ENCODE peak calls at places on chromosomes 7 and 10, in seven cellular contexts. One of them, this sample, is unnamed. For H3K27me3 and H3K4me1, the result is how much of the 10 kb centered on the place peaks cover.

GRCh38 chr7:55179897-55180682 is 161.3 kb downstream of the EGFR start:
- DNase-seq in uterus: no peak
- DNase-seq in ovary: no peak
- DNase-seq in GM12878: no peak
- DNase-seq in heart left ventricle: no peak
- DNase-seq in stomach: no peak
- DNase-seq in transverse colon: no peak
- DNase-seq in this sample: no peak

GRCh38 chr10:63671317-63671937 is 150.2 kb downstream of the REEP3 start:
- DNase-seq in uterus: no peak
- DNase-seq in ovary: no peak
- DNase-seq in GM12878: no peak
- DNase-seq in heart left ventricle: no peak
- DNase-seq in stomach: no peak
- DNase-seq in transverse colon: no peak
- DNase-seq in this sample: no peak

GRCh38 chr10:74586088-74586585 is 240.3 kb upstream of the KAT6B start:
- DNase-seq in uterus: peak
- DNase-seq in ovary: no peak
- DNase-seq in GM12878: peak
- DNase-seq in heart left ventricle: no peak
- DNase-seq in stomach: no peak
- DNase-seq in transverse colon: no peak
- DNase-seq in this sample: peak

GRCh38 chr7:29574659-29575058 is 11.0 kb downstream of the PRR15 start:
- DNase-seq in uterus: no peak
- DNase-seq in ovary: no peak
- DNase-seq in GM12878: no peak
- DNase-seq in heart left ventricle: no peak
- DNase-seq in stomach: no peak
- DNase-seq in transverse colon: no peak
- DNase-seq in this sample: no peak

GRCh38 chr10:31972519-31973041 is 43.9 kb upstream of the ARHGAP12 start:
- DNase-seq in uterus: no peak
- DNase-seq in ovary: no peak
- DNase-seq in GM12878: no peak
- DNase-seq in heart left ventricle: no peak
- DNase-seq in stomach: no peak
- DNase-seq in transverse colon: no peak
- DNase-seq in this sample: no peak

GRCh38 chr7:116432517-116432916 is 67.0 kb upstream of the CAV2 start:
- DNase-seq in uterus: no peak
- DNase-seq in ovary: no peak
- DNase-seq in GM12878: no peak
- DNase-seq in heart left ventricle: no peak
- DNase-seq in stomach: no peak
- DNase-seq in transverse colon: no peak
- DNase-seq in this sample: no peak

GRCh38 chr7:35437619-35438275 is 183.8 kb upstream of the TBX20 start:
- DNase-seq in uterus: no peak
- DNase-seq in ovary: no peak
- DNase-seq in GM12878: no peak
- DNase-seq in heart left ventricle: peak
- DNase-seq in stomach: no peak
- DNase-seq in transverse colon: no peak
- DNase-seq in this sample: no peak

GRCh38 chr10:92667078-92667477 is 22.7 kb upstream of the HHEX start:
- DNase-seq in uterus: no peak
- DNase-seq in ovary: no peak
- DNase-seq in GM12878: no peak
- DNase-seq in heart left ventricle: no peak
- DNase-seq in stomach: no peak
- DNase-seq in transverse colon: no peak
- DNase-seq in this sample: no peak

GRCh38 chr10:126933116-126933515 is 27.9 kb downstream of the DOCK1 start:
- DNase-seq in uterus: no peak
- DNase-seq in ovary: no peak
- DNase-seq in GM12878: no peak
- DNase-seq in heart left ventricle: no peak
- DNase-seq in stomach: no peak
- DNase-seq in transverse colon: no peak
- DNase-seq in this sample: no peak

GRCh38 chr10:68303849-68304412 is 27.9 kb upstream of the HNRNPH3 start:
- DNase-seq in uterus: no peak
- DNase-seq in ovary: no peak
- DNase-seq in GM12878: no peak
- DNase-seq in heart left ventricle: no peak
- DNase-seq in stomach: peak
- DNase-seq in transverse colon: peak
- DNase-seq in this sample: peak

GRCh38 chr10:122127943-122128342 is 139.0 kb downstream of the TACC2 start:
- DNase-seq in uterus: peak
- DNase-seq in ovary: no peak
- DNase-seq in GM12878: no peak
- DNase-seq in heart left ventricle: no peak
- DNase-seq in stomach: no peak
- DNase-seq in transverse colon: no peak
- DNase-seq in this sample: no peak

GRCh38 chr7:12749069-12749468 is 61.6 kb downstream of the ARL4A start:
- DNase-seq in uterus: no peak
- DNase-seq in ovary: no peak
- DNase-seq in GM12878: no peak
- DNase-seq in heart left ventricle: no peak
- DNase-seq in stomach: no peak
- DNase-seq in transverse colon: no peak
- DNase-seq in this sample: no peak

GRCh38 chr10:29757551-29758297 is 123.0 kb upstream of the SVIL start:
- DNase-seq in uterus: no peak
- DNase-seq in ovary: no peak
- DNase-seq in GM12878: no peak
- DNase-seq in heart left ventricle: no peak
- DNase-seq in stomach: no peak
- DNase-seq in transverse colon: no peak
- DNase-seq in this sample: peak

GRCh38 chr7:39650676-39651075 is 27.3 kb downstream of the RALA start:
- DNase-seq in uterus: peak
- DNase-seq in ovary: no peak
- DNase-seq in GM12878: no peak
- DNase-seq in heart left ventricle: peak
- DNase-seq in stomach: no peak
- DNase-seq in transverse colon: no peak
- DNase-seq in this sample: no peak

GRCh38 chr7:127017196-127017595 is 235.5 kb downstream of the GRM8 start:
- DNase-seq in uterus: no peak
- DNase-seq in ovary: no peak
- DNase-seq in GM12878: no peak
- DNase-seq in heart left ventricle: no peak
- DNase-seq in stomach: no peak
- DNase-seq in transverse colon: no peak
- DNase-seq in this sample: no peak

GRCh38 chr7:27739301-27739913 is 555 bp upstream of the TAX1BP1 start:
- DNase-seq in uterus: no peak
- DNase-seq in ovary: no peak
- DNase-seq in GM12878: no peak
- DNase-seq in heart left ventricle: peak
- DNase-seq in stomach: no peak
- DNase-seq in transverse colon: no peak
- DNase-seq in this sample: no peak

GRCh38 chr10:128386816-128387604 is 260.8 kb upstream of the MKI67 start:
- DNase-seq in uterus: no peak
- DNase-seq in ovary: no peak
- DNase-seq in GM12878: no peak
- DNase-seq in heart left ventricle: no peak
- DNase-seq in stomach: no peak
- DNase-seq in transverse colon: no peak
- DNase-seq in this sample: no peak

GRCh38 chr10:125568156-125568555 is 114.8 kb downstream of the TEX36 start:
- DNase-seq in uterus: no peak
- DNase-seq in ovary: no peak
- DNase-seq in GM12878: no peak
- DNase-seq in heart left ventricle: no peak
- DNase-seq in stomach: no peak
- DNase-seq in transverse colon: no peak
- DNase-seq in this sample: no peak

GRCh38 chr7:44380179-44380830 is 54.9 kb upstream of the CAMK2B start:
- DNase-seq in uterus: no peak
- DNase-seq in ovary: no peak
- DNase-seq in GM12878: no peak
- DNase-seq in heart left ventricle: no peak
- DNase-seq in stomach: no peak
- DNase-seq in transverse colon: no peak
- DNase-seq in this sample: no peak

GRCh38 chr10:361203-362135 is 226.2 kb downstream of the ZMYND11 start:
- DNase-seq in uterus: no peak
- DNase-seq in ovary: no peak
- DNase-seq in GM12878: no peak
- DNase-seq in heart left ventricle: no peak
- DNase-seq in stomach: peak
- DNase-seq in transverse colon: no peak
- DNase-seq in this sample: no peak

GRCh38 chr7:32059289-32060045 is 10.7 kb downstream of the PDE1C start:
- DNase-seq in uterus: no peak
- DNase-seq in ovary: no peak
- DNase-seq in GM12878: no peak
- DNase-seq in heart left ventricle: no peak
- DNase-seq in stomach: no peak
- DNase-seq in transverse colon: no peak
- DNase-seq in this sample: no peak

GRCh38 chr7:130732980-130733865 is 784 bp downstream of the KLF14 start:
- DNase-seq in uterus: peak
- DNase-seq in ovary: peak
- DNase-seq in GM12878: no peak
- DNase-seq in heart left ventricle: peak
- DNase-seq in stomach: peak
- DNase-seq in transverse colon: peak
- DNase-seq in this sample: peak
- H3K27me3 ChIP-seq in uterus: under half
- H3K27me3 ChIP-seq in ovary: under half
- H3K27me3 ChIP-seq in GM12878: under half
- H3K27me3 ChIP-seq in heart left ventricle: under half
- H3K27me3 ChIP-seq in stomach: under half
- H3K27me3 ChIP-seq in transverse colon: half or more
- H3K27me3 ChIP-seq in this sample: under half

GRCh38 chr7:50952544-50952943 is 169.8 kb upstream of the GRB10 start:
- DNase-seq in uterus: no peak
- DNase-seq in ovary: no peak
- DNase-seq in GM12878: no peak
- DNase-seq in heart left ventricle: no peak
- DNase-seq in stomach: no peak
- DNase-seq in transverse colon: no peak
- DNase-seq in this sample: peak
- TF ChIP-seq POLR2A in uterus: no peak
- TF ChIP-seq POLR2A in ovary: no peak
- TF ChIP-seq POLR2A in GM12878: no peak
- TF ChIP-seq POLR2A in heart left ventricle: no peak
- TF ChIP-seq POLR2A in stomach: no peak
- TF ChIP-seq POLR2A in transverse colon: no peak
- TF ChIP-seq POLR2A in this sample: no peak

DNA sequence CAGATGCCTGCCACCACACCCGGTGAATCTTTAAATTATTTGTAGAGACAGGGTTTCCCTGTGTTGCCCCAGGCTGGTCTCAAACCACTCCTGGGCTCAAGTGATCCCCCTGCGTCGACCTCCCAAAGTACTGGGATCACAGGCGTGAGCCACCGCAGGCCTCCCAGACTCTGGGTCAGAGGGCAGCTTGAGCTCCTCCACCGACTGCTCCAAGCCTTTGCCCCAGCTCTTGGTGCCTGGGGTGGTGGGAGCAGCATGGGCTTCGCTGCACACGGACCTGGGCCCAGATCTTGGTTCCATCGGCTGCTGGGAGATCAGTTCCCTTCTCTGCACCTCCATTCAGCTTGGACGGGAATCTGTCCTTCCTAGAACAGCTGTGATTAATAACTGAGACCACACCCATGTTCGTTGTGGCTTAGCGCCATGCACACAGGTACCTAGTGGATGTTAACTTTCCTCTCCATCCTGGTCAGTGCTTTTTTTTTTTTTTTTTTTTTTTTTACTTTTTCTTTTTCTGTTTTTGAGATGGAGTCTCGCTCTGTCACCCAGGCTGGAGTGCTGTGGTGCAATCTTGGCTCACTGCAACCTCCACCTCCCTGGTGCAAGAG is 125.3 kb downstream of the CUX1 start:
- DNase-seq in uterus: no peak
- DNase-seq in ovary: no peak
- DNase-seq in GM12878: no peak
- DNase-seq in heart left ventricle: no peak
- DNase-seq in stomach: peak
- DNase-seq in transverse colon: peak
- DNase-seq in this sample: peak
- H3K4me1 ChIP-seq in uterus: under half
- H3K4me1 ChIP-seq in ovary: under half
- H3K4me1 ChIP-seq in GM12878: under half
- H3K4me1 ChIP-seq in heart left ventricle: half or more
- H3K4me1 ChIP-seq in stomach: half or more
- H3K4me1 ChIP-seq in transverse colon: under half
- H3K4me1 ChIP-seq in this sample: under half

GRCh38 chr7:518630-519428 is 817 bp downstream of the PDGFA start:
- DNase-seq in uterus: peak
- DNase-seq in ovary: peak
- DNase-seq in GM12878: no peak
- DNase-seq in heart left ventricle: peak
- DNase-seq in stomach: peak
- DNase-seq in transverse colon: peak
- DNase-seq in this sample: peak

GRCh38 chr7:519974-520458 is 370 bp upstream of the PDGFA start:
- DNase-seq in uterus: peak
- DNase-seq in ovary: peak
- DNase-seq in GM12878: no peak
- DNase-seq in heart left ventricle: peak
- DNase-seq in stomach: peak
- DNase-seq in transverse colon: peak
- DNase-seq in this sample: peak

GRCh38 chr7:520503-521161 is 986 bp upstream of the PDGFA start:
- DNase-seq in uterus: peak
- DNase-seq in ovary: peak
- DNase-seq in GM12878: no peak
- DNase-seq in heart left ventricle: no peak
- DNase-seq in stomach: no peak
- DNase-seq in transverse colon: no peak
- DNase-seq in this sample: no peak

GRCh38 chr7:517848-518629 is 1.6 kb downstream of the PDGFA start:
- DNase-seq in uterus: peak
- DNase-seq in ovary: peak
- DNase-seq in GM12878: no peak
- DNase-seq in heart left ventricle: peak
- DNase-seq in stomach: peak
- DNase-seq in transverse colon: peak
- DNase-seq in this sample: peak

DNA sequence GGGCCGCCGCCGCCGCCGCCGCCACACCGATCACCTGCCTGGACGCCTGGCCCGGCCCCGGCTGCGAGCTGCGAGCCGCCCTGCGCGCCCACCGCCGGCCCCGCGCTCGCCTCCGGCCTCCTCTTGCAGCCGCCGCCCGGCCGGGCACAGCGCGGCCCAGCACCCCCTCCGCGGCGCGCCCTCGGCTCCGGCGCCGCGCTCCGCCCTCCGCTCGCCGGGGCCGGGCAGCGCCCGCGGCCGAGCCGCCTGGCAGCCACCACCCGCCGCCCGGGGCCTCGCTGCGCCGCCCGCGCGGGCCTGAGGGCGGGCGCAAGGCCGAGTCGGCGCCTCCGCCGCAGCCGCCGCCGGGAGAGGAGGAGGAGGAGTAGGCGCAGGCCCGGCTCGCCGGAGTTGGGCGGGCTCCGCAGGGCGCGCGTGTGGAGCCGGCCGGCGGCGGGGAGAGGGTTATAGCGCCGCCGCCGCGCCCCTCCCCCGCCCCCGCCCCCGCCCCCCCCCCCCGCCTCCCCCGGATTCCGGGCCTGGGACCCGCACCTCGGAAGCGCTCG is at the start of gene PDGFA:
- DNase-seq in uterus: no peak
- DNase-seq in ovary: peak
- DNase-seq in GM12878: no peak
- DNase-seq in heart left ventricle: peak
- DNase-seq in stomach: peak
- DNase-seq in transverse colon: no peak
- DNase-seq in this sample: peak
- H3K27me3 ChIP-seq in uterus: under half
- H3K27me3 ChIP-seq in ovary: under half
- H3K27me3 ChIP-seq in GM12878: under half
- H3K27me3 ChIP-seq in heart left ventricle: under half
- H3K27me3 ChIP-seq in stomach: under half
- H3K27me3 ChIP-seq in transverse colon: under half
- H3K27me3 ChIP-seq in this sample: under half

This sample was measured in body of pancreas.